ENCODE peak calls at places on chromosomes 16 and 17, in nine cellular contexts. N is HL-60, O is transverse colon, J is prostate gland, C is GM12878, Q is GM23338, X is esophagus muscularis mucosa, B is HCT116, A is endothelial cell of umbilical vein. W is an unnamed sample.

GRCh38 chr17:33580215-33580614 is 287.1 kb upstream of the ASIC2 start:
- DNase-seq in N (no peak), O (no peak), J (no peak), C (no peak), Q (no peak), X (no peak), B (no peak), A (no peak), W (no peak)

GRCh38 chr16:54926166-54926838 is 4.4 kb upstream of the IRX5 start:
- DNase-seq in N (no peak), O (no peak), J (no peak), C (no peak), Q (no peak), X (no peak), B (no peak), A (no peak), W (no peak)

GRCh38 chr16:86091976-86092375 is 193.0 kb downstream of the IRF8 start:
- DNase-seq in N (no peak), O (no peak), J (no peak), C (no peak), Q (no peak), X (no peak), B (no peak), A (no peak), W (peak)

GRCh38 chr16:79751785-79752184 is 151.2 kb upstream of the MAF start:
- DNase-seq in N (no peak), O (peak), J (peak), C (no peak), Q (no peak), X (peak), B (no peak), A (no peak), W (no peak)

GRCh38 chr17:79924639-79924976 is 85.4 kb upstream of the CBX4 start:
- DNase-seq in N (no peak), O (no peak), J (no peak), C (no peak), Q (no peak), X (no peak), B (no peak), A (no peak), W (no peak)

GRCh38 chr17:4444782-4445473 is 11.2 kb downstream of the SPNS3 start:
- DNase-seq in N (peak), O (peak), J (peak), C (no peak), Q (no peak), X (no peak), B (no peak), A (no peak), W (no peak)

GRCh38 chr17:12959441-12959840 is 58.4 kb downstream of the ELAC2 start:
- DNase-seq in N (no peak), O (no peak), J (no peak), C (no peak), Q (no peak), X (no peak), B (no peak), A (no peak), W (no peak)

GRCh38 chr17:1491406-1492248 is 859 bp downstream of the MYO1C start:
- DNase-seq in N (no peak), O (peak), J (no peak), C (no peak), Q (peak), X (no peak), B (no peak), A (no peak), W (peak)

GRCh38 chr16:70804729-70805169 is 3.8 kb upstream of the VAC14 start:
- DNase-seq in N (no peak), O (no peak), J (no peak), C (no peak), Q (no peak), X (no peak), B (no peak), A (no peak), W (no peak)

GRCh38 chr17:56912105-56912999 is 1.5 kb downstream of the TRIM25 start:
- DNase-seq in N (no peak), O (peak), J (no peak), C (no peak), Q (no peak), X (no peak), B (no peak), A (peak), W (no peak)

GRCh38 chr16:87541004-87541881 is 48.4 kb upstream of the ZCCHC14 start:
- DNase-seq in N (no peak), O (peak), J (no peak), C (no peak), Q (no peak), X (no peak), B (no peak), A (no peak), W (no peak)

GRCh38 chr17:16215002-16215272 is 397 bp downstream of the NCOR1 start:
- DNase-seq in N (peak), O (peak), J (peak), C (no peak), Q (peak), X (no peak), B (no peak), A (no peak), W (no peak)

GRCh38 chr16:30063278-30063892 is 2.2 kb upstream of the ALDOA start:
- DNase-seq in N (no peak), O (no peak), J (no peak), C (no peak), Q (no peak), X (no peak), B (no peak), A (no peak), W (no peak)

GRCh38 chr16:4316732-4317461 is 1.0 kb downstream of the GLIS2 start:
- DNase-seq in N (no peak), O (peak), J (no peak), C (no peak), Q (no peak), X (no peak), B (no peak), A (peak), W (no peak)

GRCh38 chr17:3511841-3512511 is 36.2 kb downstream of the ASPA start:
- DNase-seq in N (no peak), O (no peak), J (no peak), C (no peak), Q (no peak), X (no peak), B (no peak), A (no peak), W (no peak)

GRCh38 chr17:42642377-42642776 is 16.7 kb upstream of the TUBG2 start:
- DNase-seq in N (no peak), O (no peak), J (no peak), C (no peak), Q (peak), X (no peak), B (no peak), A (no peak), W (no peak)

GRCh38 chr16:24309222-24309905 is 53.2 kb downstream of the CACNG3 start:
- DNase-seq in N (no peak), O (no peak), J (no peak), C (no peak), Q (no peak), X (no peak), B (peak), A (peak), W (no peak)

GRCh38 chr17:36937961-36938565 is 788 bp downstream of the LHX1 start:
- DNase-seq in N (no peak), O (no peak), J (no peak), C (no peak), Q (peak), X (no peak), B (no peak), A (peak), W (no peak)

GRCh38 chr17:11618861-11619566 is 20.7 kb downstream of the DNAH9 start:
- DNase-seq in N (no peak), O (peak), J (peak), C (no peak), Q (no peak), X (no peak), B (no peak), A (no peak), W (no peak)

GRCh38 chr16:46916980-46917379 is 32.8 kb downstream of the GPT2 start:
- DNase-seq in N (no peak), O (no peak), J (no peak), C (no peak), Q (no peak), X (no peak), B (peak), A (no peak), W (no peak)

GRCh38 chr16:9966569-9967157 is 215.6 kb downstream of the GRIN2A start:
- DNase-seq in N (no peak), O (no peak), J (no peak), C (peak), Q (no peak), X (peak), B (no peak), A (no peak), W (no peak)

GRCh38 chr17:31297090-31297489 is at the start of gene OMG:
- DNase-seq in N (no peak), O (no peak), J (no peak), C (no peak), Q (peak), X (no peak), B (no peak), A (no peak), W (no peak)

GRCh38 chr17:19497616-19498015 is 36.0 kb upstream of the SLC47A1 start:
- DNase-seq in N (no peak), O (no peak), J (no peak), C (no peak), Q (no peak), X (no peak), B (no peak), A (no peak), W (no peak)

GRCh38 chr17:59727817-59728533 is 20.5 kb downstream of the VMP1 start:
- DNase-seq in N (no peak), O (no peak), J (no peak), C (no peak), Q (no peak), X (no peak), B (no peak), A (no peak), W (no peak)

GRCh38 chr16:23121024-23121423 is 28.2 kb downstream of the USP31 start:
- DNase-seq in N (no peak), O (no peak), J (peak), C (no peak), Q (no peak), X (no peak), B (no peak), A (no peak), W (no peak)

GRCh38 chr17:4028436-4028835 is 64.2 kb upstream of the ATP2A3 start:
- DNase-seq in N (no peak), O (no peak), J (no peak), C (no peak), Q (no peak), X (no peak), B (no peak), A (no peak), W (no peak)

GRCh38 chr17:39244016-39244599 is 18.4 kb upstream of the STAC2 start:
- DNase-seq in N (peak), O (no peak), J (no peak), C (no peak), Q (peak), X (no peak), B (no peak), A (no peak), W (peak)

GRCh38 chr17:22462461-22462860 is 770.1 kb downstream of the KCNJ18 start:
- DNase-seq in N (no peak), O (no peak), J (no peak), C (no peak), Q (no peak), X (no peak), B (no peak), A (no peak), W (no peak)

GRCh38 chr16:69376393-69377059 is 9.3 kb downstream of the TERF2 start:
- DNase-seq in N (no peak), O (no peak), J (no peak), C (no peak), Q (no peak), X (no peak), B (no peak), A (no peak), W (no peak)

GRCh38 chr17:63911657-63912100 is 621 bp upstream of the CSHL1 start:
- DNase-seq in N (peak), O (peak), J (no peak), C (no peak), Q (peak), X (no peak), B (peak), A (peak), W (no peak)

GRCh38 chr17:38674013-38674748 is 576 bp downstream of the EPOP start:
- DNase-seq in N (no peak), O (peak), J (no peak), C (no peak), Q (peak), X (no peak), B (no peak), A (no peak), W (peak)

GRCh38 chr16:86775401-86775985 is 197.1 kb downstream of the FOXL1 start:
- DNase-seq in N (no peak), O (no peak), J (no peak), C (no peak), Q (peak), X (no peak), B (no peak), A (no peak), W (no peak)

GRCh38 chr17:34235389-34236028 is 19.6 kb upstream of the CCL2 start:
- DNase-seq in N (peak), O (peak), J (peak), C (no peak), Q (no peak), X (no peak), B (no peak), A (peak), W (no peak)

GRCh38 chr16:31807086-31807485 is 66.5 kb upstream of the ZNF267 start:
- DNase-seq in N (no peak), O (no peak), J (no peak), C (no peak), Q (no peak), X (no peak), B (no peak), A (no peak), W (no peak)

GRCh38 chr17:47235506-47235905 is 18.1 kb upstream of the ITGB3 start:
- DNase-seq in N (no peak), O (no peak), J (no peak), C (no peak), Q (no peak), X (no peak), B (no peak), A (no peak), W (no peak)

GRCh38 chr17:8365143-8365542 is 11.4 kb downstream of the KRABD2 start:
- DNase-seq in N (no peak), O (no peak), J (no peak), C (no peak), Q (no peak), X (no peak), B (no peak), A (peak), W (no peak)

GRCh38 chr17:63930951-63931575 is 1.1 kb downstream of the CD79B start:
- DNase-seq in N (peak), O (peak), J (no peak), C (no peak), Q (peak), X (no peak), B (no peak), A (no peak), W (peak)

GRCh38 chr17:17570207-17570797 is 21.2 kb downstream of the PEMT start:
- DNase-seq in N (peak), O (peak), J (peak), C (no peak), Q (peak), X (no peak), B (no peak), A (peak), W (no peak)

GRCh38 chr16:58063377-58064076 is 38.0 kb downstream of the MMP15 start:
- DNase-seq in N (no peak), O (no peak), J (no peak), C (no peak), Q (no peak), X (no peak), B (no peak), A (no peak), W (no peak)

DNA sequence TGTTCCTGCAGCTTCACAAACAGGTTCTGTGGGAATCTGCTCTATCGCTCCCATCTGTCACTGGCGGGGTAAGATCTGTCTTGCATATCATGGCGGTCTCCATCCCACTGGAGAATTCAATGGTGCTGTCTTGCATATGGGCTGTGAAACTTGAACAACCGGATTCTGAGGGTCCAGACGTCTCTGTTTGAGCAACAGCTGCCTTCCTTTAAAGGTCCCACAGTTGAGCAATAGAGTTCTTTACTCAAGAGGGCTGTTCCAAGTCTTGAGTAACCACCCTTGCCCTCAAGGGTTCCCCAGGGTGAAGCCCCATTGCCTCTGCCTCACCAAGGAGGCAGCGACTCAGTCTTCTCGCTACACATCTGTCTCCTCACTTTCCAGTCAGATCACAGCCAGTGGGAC is 50.8 kb downstream of the ZFHX3 start:
- DNase-seq in N (peak), O (no peak), J (peak), C (no peak), Q (no peak), X (no peak), B (no peak), A (no peak), W (no peak)
- TF ChIP-seq POLR2AphosphoS5 in N (no peak), O (no peak), J (peak), C (no peak), Q (no peak), X (peak), B (no peak), A (no peak), W (no peak)

DNA sequence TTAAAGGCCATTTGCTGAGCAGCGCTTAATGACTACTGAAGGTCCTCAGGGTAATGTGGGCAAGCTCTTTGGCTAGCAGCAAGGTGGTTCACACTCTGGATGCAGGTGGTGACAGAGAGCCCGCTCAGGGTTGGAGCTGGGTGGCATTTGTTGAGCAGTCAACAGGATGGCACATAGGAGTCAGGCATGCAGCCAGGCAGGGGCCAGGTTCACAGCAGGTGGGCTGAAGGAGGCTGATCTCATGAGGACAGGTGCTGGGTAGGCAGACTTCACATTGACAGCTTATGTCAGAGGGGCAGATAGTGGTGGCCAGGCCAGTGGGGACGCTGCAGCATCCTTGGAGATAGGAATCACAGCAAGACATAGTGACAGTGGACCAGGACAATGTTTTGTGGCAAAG is 4.5 kb downstream of the KRTAP3-1 start:
- DNase-seq in N (no peak), O (no peak), J (no peak), C (no peak), Q (no peak), X (no peak), B (no peak), A (no peak), W (no peak)
- H3K4me3 ChIP-seq in N (no peak), O (no peak), J (no peak), C (no peak), Q (no peak), X (no peak), B (no peak), A (no peak), W (no peak)

DNA sequence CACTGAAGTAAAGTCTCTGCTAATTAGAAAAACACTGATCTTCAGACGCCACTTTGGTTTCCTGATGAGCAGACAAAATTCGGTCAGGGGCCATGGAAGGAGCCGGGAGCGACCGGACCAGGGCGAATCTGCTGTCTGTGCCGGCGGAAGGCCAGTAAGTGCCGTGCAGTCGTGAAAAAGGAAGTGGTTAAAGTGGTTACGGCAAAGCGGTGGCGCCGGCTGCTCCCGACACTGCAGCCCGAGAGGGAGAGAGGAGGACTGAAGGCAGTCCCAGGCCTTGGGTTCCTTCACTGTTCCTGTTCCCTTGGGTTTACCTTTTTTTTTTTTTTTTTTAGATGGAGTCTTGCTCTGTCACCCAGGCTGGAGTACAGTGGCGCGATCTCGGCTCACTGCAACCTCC is 17.3 kb upstream of the HEXD start:
- DNase-seq in N (peak), O (peak), J (no peak), C (no peak), Q (no peak), X (no peak), B (no peak), A (no peak), W (peak)
- TF ChIP-seq POLR2AphosphoS5 in N (peak), O (no peak), J (no peak), C (no peak), Q (no peak), X (no peak), B (no peak), A (no peak), W (peak)

DNA sequence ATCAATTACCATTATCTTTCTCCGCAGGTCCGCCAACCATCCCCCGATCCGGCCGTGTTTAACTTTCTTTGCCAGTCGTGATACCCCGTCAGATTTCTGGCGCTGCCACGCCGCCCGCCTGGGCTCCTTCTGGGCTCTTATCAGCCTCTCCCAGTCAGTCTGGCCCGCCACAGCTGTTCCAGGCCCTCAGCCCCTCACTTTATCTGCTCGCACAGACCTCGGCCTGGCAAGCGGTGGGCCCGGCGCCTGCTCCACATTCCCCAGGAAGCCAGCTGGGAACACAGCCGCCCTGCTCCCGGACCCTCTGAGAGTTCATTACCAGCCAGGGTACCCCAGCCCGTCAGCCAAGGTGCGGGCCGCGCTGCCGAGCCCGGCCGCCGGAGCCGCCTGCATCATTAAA is 157.5 kb downstream of the ZNF423 start:
- DNase-seq in N (no peak), O (no peak), J (no peak), C (no peak), Q (peak), X (no peak), B (no peak), A (peak), W (no peak)
- H3K4me3 ChIP-seq in N (no peak), O (no peak), J (no peak), C (no peak), Q (peak), X (no peak), B (no peak), A (no peak), W (no peak)

GRCh38 chr16:53849994-53850393 is 146.0 kb downstream of the FTO start:
- DNase-seq in N (no peak), O (no peak), J (no peak), C (no peak), Q (no peak), X (no peak), B (no peak), A (no peak), W (no peak)
- TF ChIP-seq POLR2AphosphoS5 in N (no peak), O (no peak), J (no peak), C (no peak), Q (no peak), X (no peak), B (no peak), A (no peak), W (no peak)

GRCh38 chr17:44110823-44111633 is 12.4 kb downstream of the HDAC5 start:
- DNase-seq in N (peak), O (peak), J (peak), C (peak), Q (peak), X (peak), B (no peak), A (peak), W (peak)
- H3K4me3 ChIP-seq in N (peak), O (peak), J (peak), C (peak), Q (peak), X (peak), B (peak), A (peak), W (no peak)